ENCODE peak calls at places on chromosomes 12 and 14, in nine cellular contexts. S, N, U, I, P, E, J, Z and K are unnamed samples.

GRCh38 chr12:106247731-106248176 is at the start of gene CKAP4:
- DNase-seq in N (peak), P (peak), J (peak), Z (peak), I (peak), U (peak), E (no peak), S (peak), K (no peak)

GRCh38 chr14:96478119-96478518 is 24.1 kb upstream of the PAPOLA start:
- DNase-seq in N (no peak), U (no peak), S (no peak), J (no peak), P (no peak), E (no peak), Z (no peak), I (no peak), K (no peak)

GRCh38 chr12:22018860-22019259 is 27.2 kb upstream of the CMAS start:
- DNase-seq in S (no peak), E (no peak), Z (no peak), U (no peak), J (peak), I (no peak), N (no peak), P (peak), K (no peak)

GRCh38 chr14:64684091-64684490 is 20.1 kb upstream of the PLEKHG3 start:
- DNase-seq in P (peak), S (no peak), I (no peak), Z (no peak), N (no peak), U (no peak), E (no peak), J (no peak), K (no peak)

GRCh38 chr12:47838286-47838931 is 18.7 kb upstream of the HDAC7 start:
- DNase-seq in S (no peak), N (peak), U (peak), I (no peak), P (peak), J (peak), Z (peak), E (no peak), K (no peak)

GRCh38 chr14:104218361-104219180 is 80.2 kb downstream of the KIF26A start:
- DNase-seq in U (no peak), S (peak), N (no peak), Z (no peak), I (no peak), P (no peak), E (no peak), J (no peak), K (no peak)

GRCh38 chr12:3207858-3208257 is 130.7 kb downstream of the TSPAN9 start:
- DNase-seq in U (no peak), S (no peak), I (no peak), Z (no peak), E (no peak), N (no peak), J (peak), P (no peak), K (no peak)

GRCh38 chr14:52286659-52287649 is 19.5 kb downstream of the PTGDR start:
- DNase-seq in N (no peak), P (peak), I (no peak), E (no peak), S (no peak), Z (no peak), U (no peak), J (no peak), K (no peak)

GRCh38 chr14:87992720-87993484 is at the start of gene GALC:
- DNase-seq in S (peak), J (no peak), U (peak), Z (peak), P (peak), N (peak), E (peak), I (no peak), K (peak)

GRCh38 chr14:42469637-42470426 is 863.2 kb downstream of the LRFN5 start:
- DNase-seq in S (no peak), Z (no peak), P (no peak), U (no peak), N (no peak), E (no peak), J (peak), I (no peak), K (no peak)

GRCh38 chr12:42342028-42342427 is 16.1 kb downstream of the PPHLN1 start:
- DNase-seq in J (no peak), U (no peak), S (no peak), P (no peak), N (no peak), I (no peak), E (no peak), Z (no peak), K (no peak)

GRCh38 chr12:1474567-1475153 is 119.7 kb downstream of the FBXL14 start:
- DNase-seq in N (no peak), S (no peak), I (no peak), E (no peak), J (peak), U (no peak), Z (no peak), P (peak), K (peak)

GRCh38 chr14:60590907-60591510 is 58.3 kb downstream of the SIX1 start:
- DNase-seq in P (peak), E (no peak), Z (no peak), I (no peak), J (no peak), U (no peak), N (no peak), S (no peak), K (no peak)

GRCh38 chr12:69096669-69097364 is 142.6 kb upstream of the CPSF6 start:
- DNase-seq in N (no peak), U (no peak), Z (no peak), J (peak), P (peak), I (no peak), S (no peak), E (no peak), K (no peak)

GRCh38 chr14:81269100-81269978 is 48.6 kb upstream of the GTF2A1 start:
- DNase-seq in N (peak), E (peak), P (peak), U (peak), I (peak), J (peak), Z (peak), S (no peak), K (peak)

GRCh38 chr12:916240-916639 is 33.3 kb downstream of the RAD52 start:
- DNase-seq in P (no peak), J (no peak), N (no peak), Z (peak), U (peak), I (no peak), E (no peak), S (peak), K (no peak)

GRCh38 chr14:21096438-21096837 is 2.0 kb downstream of the ZNF219 start:
- DNase-seq in P (no peak), N (no peak), Z (no peak), S (no peak), U (no peak), I (no peak), E (no peak), J (no peak), K (no peak)

GRCh38 chr14:55556929-55557623 is 22.9 kb upstream of the KTN1 start:
- DNase-seq in N (no peak), J (peak), P (peak), Z (peak), E (no peak), U (peak), I (peak), S (peak), K (peak)

GRCh38 chr12:91361864-91362263 is 179.2 kb upstream of the DCN start:
- DNase-seq in I (peak), J (peak), E (no peak), S (no peak), P (peak), Z (no peak), N (no peak), U (no peak), K (no peak)

GRCh38 chr12:75525263-75525662 is 13.9 kb upstream of the KRR1 start:
- DNase-seq in Z (no peak), J (no peak), I (no peak), U (no peak), S (no peak), N (no peak), P (peak), E (no peak), K (no peak)

GRCh38 chr14:50947446-50947845 is 3.2 kb upstream of the PYGL start:
- DNase-seq in P (peak), U (no peak), Z (no peak), J (no peak), S (no peak), N (no peak), I (no peak), E (no peak), K (peak)

GRCh38 chr12:26867084-26867483 is 34.1 kb upstream of the ITPR2 start:
- DNase-seq in Z (no peak), I (no peak), U (no peak), E (peak), N (no peak), P (no peak), S (no peak), J (no peak), K (no peak)

GRCh38 chr12:107359382-107359781 is 266.0 kb upstream of the CRY1 start:
- DNase-seq in Z (no peak), I (no peak), U (no peak), P (peak), E (no peak), J (no peak), S (no peak), N (no peak), K (no peak)

GRCh38 chr12:69468237-69469026 is 1.8 kb upstream of the FRS2 start:
- DNase-seq in J (no peak), E (no peak), Z (no peak), I (no peak), P (peak), S (no peak), U (no peak), N (no peak), K (peak)

GRCh38 chr14:34165847-34166340 is 215.0 kb upstream of the EGLN3 start:
- DNase-seq in E (no peak), I (no peak), J (no peak), N (no peak), S (no peak), Z (no peak), P (no peak), U (no peak), K (no peak)

GRCh38 chr14:87108726-87109125 is 884.3 kb downstream of the GALC start:
- DNase-seq in U (no peak), J (peak), I (no peak), P (peak), Z (no peak), N (no peak), S (no peak), E (no peak), K (no peak)

GRCh38 chr12:32051511-32052299 is 54.9 kb upstream of the BICD1 start:
- DNase-seq in N (no peak), S (no peak), E (no peak), I (peak), J (peak), Z (no peak), U (no peak), P (peak), K (peak)

GRCh38 chr12:64609543-64610091 is 678 bp upstream of the RASSF3 start:
- DNase-seq in P (peak), N (no peak), U (no peak), Z (peak), J (no peak), S (no peak), I (peak), E (no peak), K (no peak)

GRCh38 chr12:25438638-25439037 is 114.4 kb downstream of the LMNTD1 start:
- DNase-seq in U (no peak), E (no peak), P (peak), J (no peak), S (no peak), I (no peak), Z (no peak), N (no peak), K (peak)

GRCh38 chr12:3361156-3361555 is 129.8 kb upstream of the PRMT8 start:
- DNase-seq in P (no peak), I (no peak), U (no peak), S (no peak), N (no peak), Z (no peak), E (no peak), J (no peak), K (no peak)

GRCh38 chr14:53409974-53410373 is 256.9 kb upstream of the DDHD1 start:
- DNase-seq in I (no peak), U (no peak), S (no peak), E (no peak), Z (no peak), J (no peak), N (no peak), P (peak), K (no peak)

GRCh38 chr12:91836696-91837095 is 308.9 kb downstream of the BTG1 start:
- DNase-seq in N (no peak), E (no peak), J (no peak), S (no peak), U (no peak), I (no peak), P (no peak), Z (no peak), K (no peak)

GRCh38 chr12:122523846-122524718 is 2.7 kb downstream of the RSRC2 start:
- DNase-seq in E (no peak), I (no peak), P (peak), Z (no peak), J (no peak), N (no peak), U (no peak), S (no peak), K (no peak)

GRCh38 chr14:69879175-69880047 is at the start of gene SMOC1:
- DNase-seq in S (no peak), N (peak), I (no peak), Z (peak), J (peak), U (peak), P (peak), E (no peak), K (no peak)

GRCh38 chr14:52299692-52300278 is 14.3 kb upstream of the PTGER2 start:
- DNase-seq in S (no peak), Z (peak), U (no peak), E (peak), I (peak), J (peak), N (no peak), P (peak), K (no peak)

GRCh38 chr14:81676395-81676794 is 142.7 kb upstream of the SEL1L start:
- DNase-seq in I (no peak), J (no peak), U (no peak), S (no peak), Z (no peak), P (no peak), E (no peak), N (no peak), K (no peak)

GRCh38 chr14:73234586-73235394 is 2.5 kb upstream of the PAPLN start:
- DNase-seq in Z (no peak), E (no peak), P (no peak), U (no peak), J (no peak), I (no peak), N (no peak), S (no peak), K (no peak)

GRCh38 chr14:85617799-85618198 is 87.9 kb downstream of the FLRT2 start:
- DNase-seq in S (no peak), E (no peak), N (no peak), Z (no peak), I (no peak), U (no peak), J (no peak), P (no peak), K (no peak)

GRCh38 chr14:25050494-25051170 is 685 bp upstream of the STXBP6 start:
- DNase-seq in Z (peak), N (no peak), U (peak), P (peak), J (no peak), E (no peak), S (no peak), I (no peak), K (peak)

GRCh38 chr12:40957417-40957816 is 230.7 kb upstream of the PDZRN4 start:
- DNase-seq in I (no peak), P (no peak), N (no peak), J (no peak), S (no peak), Z (no peak), U (no peak), E (no peak), K (no peak)
- TF ChIP-seq CTCF in I (no peak), P (no peak), N (no peak), J (no peak), S (no peak), Z (no peak), U (no peak), E (no peak), K (no peak)

DNA sequence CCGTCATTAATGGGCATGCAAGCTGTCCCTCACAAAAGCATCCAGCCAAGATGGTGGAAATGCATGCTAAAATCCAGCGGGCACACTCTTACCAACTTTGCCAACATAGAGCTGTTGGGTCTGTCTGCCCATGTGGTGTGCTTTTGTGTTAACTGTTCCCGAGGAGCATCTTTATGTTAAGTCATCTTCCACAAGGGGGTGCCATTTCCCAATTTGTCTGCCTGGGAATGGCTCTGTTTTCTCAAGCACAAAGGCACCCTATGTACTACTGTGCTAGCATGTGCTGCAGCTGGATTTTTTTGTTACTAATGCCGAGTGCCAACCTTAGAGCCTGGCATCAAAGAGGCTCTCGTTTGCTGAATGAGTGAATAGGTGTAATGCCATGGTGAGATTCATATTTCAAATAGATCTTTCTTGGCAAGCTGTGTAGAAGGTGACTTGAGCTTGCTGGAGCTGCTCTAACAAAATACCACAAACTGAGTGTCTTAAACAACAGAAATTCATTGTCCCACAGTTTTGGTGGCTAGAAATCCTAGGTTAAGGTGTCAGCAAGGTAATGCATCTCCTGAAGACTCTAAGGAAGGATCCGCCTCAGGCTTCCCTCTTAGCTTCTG is 74.3 kb downstream of the TRHDE start:
- DNase-seq in J (peak), N (peak), E (peak), I (no peak), U (peak), S (no peak), Z (peak), P (peak), K (peak)
- TF ChIP-seq CTCF in J (peak), N (peak), E (peak), I (peak), U (peak), S (peak), Z (no peak), P (peak), K (peak)

DNA sequence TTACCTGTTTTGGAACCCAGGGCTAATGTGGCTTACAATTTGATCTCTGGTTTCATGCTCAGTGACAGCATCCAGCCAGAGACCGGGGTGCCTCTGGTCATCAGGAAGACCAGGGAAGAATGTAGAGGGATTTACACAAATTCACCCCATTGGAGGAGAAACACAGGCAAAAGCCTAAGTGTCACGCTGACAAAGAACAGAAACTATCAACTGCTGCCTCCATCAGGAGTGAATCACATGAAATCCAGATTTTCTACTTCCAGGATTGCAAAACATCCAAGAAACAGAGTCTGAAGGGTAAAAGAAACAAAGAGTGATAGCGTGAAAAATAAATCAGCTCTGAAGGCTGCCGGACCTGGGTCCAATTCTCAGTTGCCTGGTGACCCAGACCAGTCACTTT is 136.1 kb upstream of the MAP1LC3B2 start:
- DNase-seq in E (no peak), I (peak), Z (no peak), N (no peak), P (peak), S (no peak), U (no peak), J (peak), K (no peak)
- TF ChIP-seq CTCF in E (no peak), I (no peak), Z (no peak), N (no peak), P (no peak), S (no peak), U (no peak), J (no peak), K (no peak)

GRCh38 chr12:41190360-41190759 is 2.2 kb downstream of the PDZRN4 start:
- DNase-seq in I (no peak), N (no peak), U (peak), Z (no peak), S (no peak), P (peak), J (peak), E (no peak), K (no peak)
- TF ChIP-seq CTCF in I (peak), N (peak), U (peak), Z (no peak), S (peak), P (peak), J (no peak), E (peak), K (peak)

GRCh38 chr12:132163911-132164288 is 19.6 kb downstream of the NOC4L start:
- DNase-seq in N (no peak), I (no peak), E (no peak), J (no peak), U (no peak), P (no peak), Z (no peak), S (no peak), K (no peak)
- TF ChIP-seq CTCF in N (peak), I (no peak), E (no peak), J (no peak), U (no peak), P (peak), Z (no peak), S (no peak), K (no peak)